ENCODE peak calls at places on chromosomes 1 and 21, in seven cellular contexts. One of them, this sample, is unnamed.

GRCh38 chr1:207239874-207240273 is 81.6 kb upstream of the CD55 start:
- DNase-seq in activated CD8-positive, alpha-beta T cell treated with anti-CD3 and anti-CD28 coated beads for 36 hours: no peak
- DNase-seq in Calu3: no peak
- DNase-seq in GM23338: no peak
- DNase-seq in psoas muscle: no peak
- DNase-seq in lower lobe of right lung: no peak
- DNase-seq in thyroid gland: no peak
- DNase-seq in this sample: no peak

GRCh38 chr1:81142099-81142776 is 658.5 kb upstream of the ADGRL2 start:
- DNase-seq in psoas muscle: no peak
- DNase-seq in GM23338: no peak
- DNase-seq in activated CD8-positive, alpha-beta T cell treated with anti-CD3 and anti-CD28 coated beads for 36 hours: no peak
- DNase-seq in lower lobe of right lung: no peak
- DNase-seq in Calu3: no peak
- DNase-seq in thyroid gland: no peak
- DNase-seq in this sample: no peak

GRCh38 chr1:193479187-193479586 is 292.8 kb upstream of the B3GALT2 start:
- DNase-seq in lower lobe of right lung: no peak
- DNase-seq in Calu3: no peak
- DNase-seq in activated CD8-positive, alpha-beta T cell treated with anti-CD3 and anti-CD28 coated beads for 36 hours: peak
- DNase-seq in psoas muscle: no peak
- DNase-seq in thyroid gland: peak
- DNase-seq in GM23338: no peak
- DNase-seq in this sample: peak

GRCh38 chr1:236258114-236258609 is 23.6 kb downstream of the ERO1B start:
- DNase-seq in lower lobe of right lung: no peak
- DNase-seq in GM23338: no peak
- DNase-seq in psoas muscle: no peak
- DNase-seq in Calu3: no peak
- DNase-seq in activated CD8-positive, alpha-beta T cell treated with anti-CD3 and anti-CD28 coated beads for 36 hours: no peak
- DNase-seq in thyroid gland: no peak
- DNase-seq in this sample: no peak

GRCh38 chr1:234925440-234926251 is 203.0 kb downstream of the TOMM20 start:
- DNase-seq in Calu3: peak
- DNase-seq in psoas muscle: no peak
- DNase-seq in GM23338: peak
- DNase-seq in thyroid gland: peak
- DNase-seq in lower lobe of right lung: no peak
- DNase-seq in activated CD8-positive, alpha-beta T cell treated with anti-CD3 and anti-CD28 coated beads for 36 hours: no peak
- DNase-seq in this sample: no peak

GRCh38 chr1:226305184-226305583 is 3.8 kb downstream of the LIN9 start:
- DNase-seq in GM23338: no peak
- DNase-seq in thyroid gland: no peak
- DNase-seq in activated CD8-positive, alpha-beta T cell treated with anti-CD3 and anti-CD28 coated beads for 36 hours: no peak
- DNase-seq in psoas muscle: no peak
- DNase-seq in lower lobe of right lung: no peak
- DNase-seq in Calu3: no peak
- DNase-seq in this sample: no peak

GRCh38 chr1:2951856-2952255 is 69.4 kb upstream of the ACTRT2 start:
- DNase-seq in GM23338: no peak
- DNase-seq in Calu3: no peak
- DNase-seq in psoas muscle: peak
- DNase-seq in thyroid gland: no peak
- DNase-seq in lower lobe of right lung: peak
- DNase-seq in activated CD8-positive, alpha-beta T cell treated with anti-CD3 and anti-CD28 coated beads for 36 hours: no peak
- DNase-seq in this sample: no peak

GRCh38 chr1:78676347-78676982 is 26.8 kb downstream of the IFI44 start:
- DNase-seq in GM23338: peak
- DNase-seq in lower lobe of right lung: no peak
- DNase-seq in psoas muscle: no peak
- DNase-seq in Calu3: peak
- DNase-seq in thyroid gland: peak
- DNase-seq in activated CD8-positive, alpha-beta T cell treated with anti-CD3 and anti-CD28 coated beads for 36 hours: peak
- DNase-seq in this sample: peak

GRCh38 chr1:244665771-244666217 is 12.9 kb downstream of the DESI2 start:
- DNase-seq in psoas muscle: no peak
- DNase-seq in thyroid gland: no peak
- DNase-seq in lower lobe of right lung: no peak
- DNase-seq in Calu3: no peak
- DNase-seq in activated CD8-positive, alpha-beta T cell treated with anti-CD3 and anti-CD28 coated beads for 36 hours: peak
- DNase-seq in GM23338: no peak
- DNase-seq in this sample: no peak

GRCh38 chr1:227356582-227357228 is 38.4 kb upstream of the CDC42BPA start:
- DNase-seq in GM23338: peak
- DNase-seq in psoas muscle: no peak
- DNase-seq in activated CD8-positive, alpha-beta T cell treated with anti-CD3 and anti-CD28 coated beads for 36 hours: no peak
- DNase-seq in Calu3: peak
- DNase-seq in lower lobe of right lung: no peak
- DNase-seq in thyroid gland: no peak
- DNase-seq in this sample: no peak

GRCh38 chr1:38261574-38261973 is 215.0 kb upstream of the POU3F1 start:
- DNase-seq in GM23338: no peak
- DNase-seq in Calu3: no peak
- DNase-seq in thyroid gland: no peak
- DNase-seq in psoas muscle: peak
- DNase-seq in activated CD8-positive, alpha-beta T cell treated with anti-CD3 and anti-CD28 coated beads for 36 hours: no peak
- DNase-seq in lower lobe of right lung: no peak
- DNase-seq in this sample: no peak

GRCh38 chr1:64472805-64473204 is 2.9 kb downstream of the CACHD1 start:
- DNase-seq in thyroid gland: no peak
- DNase-seq in GM23338: peak
- DNase-seq in psoas muscle: no peak
- DNase-seq in activated CD8-positive, alpha-beta T cell treated with anti-CD3 and anti-CD28 coated beads for 36 hours: no peak
- DNase-seq in Calu3: no peak
- DNase-seq in lower lobe of right lung: no peak
- DNase-seq in this sample: no peak

GRCh38 chr1:107183011-107183410 is 42.2 kb downstream of the NTNG1 start:
- DNase-seq in thyroid gland: no peak
- DNase-seq in lower lobe of right lung: no peak
- DNase-seq in psoas muscle: no peak
- DNase-seq in GM23338: no peak
- DNase-seq in activated CD8-positive, alpha-beta T cell treated with anti-CD3 and anti-CD28 coated beads for 36 hours: no peak
- DNase-seq in Calu3: no peak
- DNase-seq in this sample: no peak

GRCh38 chr1:9293512-9294439 is 1.1 kb downstream of the SPSB1 start:
- DNase-seq in GM23338: peak
- DNase-seq in psoas muscle: peak
- DNase-seq in activated CD8-positive, alpha-beta T cell treated with anti-CD3 and anti-CD28 coated beads for 36 hours: peak
- DNase-seq in thyroid gland: peak
- DNase-seq in Calu3: no peak
- DNase-seq in lower lobe of right lung: no peak
- DNase-seq in this sample: peak

GRCh38 chr1:108719654-108720435 is 7.1 kb downstream of the FNDC7 start:
- DNase-seq in GM23338: no peak
- DNase-seq in thyroid gland: no peak
- DNase-seq in lower lobe of right lung: no peak
- DNase-seq in psoas muscle: no peak
- DNase-seq in Calu3: peak
- DNase-seq in activated CD8-positive, alpha-beta T cell treated with anti-CD3 and anti-CD28 coated beads for 36 hours: no peak
- DNase-seq in this sample: no peak

GRCh38 chr1:55631508-55631907 is 416.3 kb upstream of the USP24 start:
- DNase-seq in activated CD8-positive, alpha-beta T cell treated with anti-CD3 and anti-CD28 coated beads for 36 hours: no peak
- DNase-seq in psoas muscle: no peak
- DNase-seq in GM23338: no peak
- DNase-seq in thyroid gland: no peak
- DNase-seq in Calu3: no peak
- DNase-seq in lower lobe of right lung: no peak
- DNase-seq in this sample: no peak

GRCh38 chr1:164141717-164142268 is 417.2 kb upstream of the PBX1 start:
- DNase-seq in psoas muscle: no peak
- DNase-seq in thyroid gland: no peak
- DNase-seq in lower lobe of right lung: no peak
- DNase-seq in GM23338: no peak
- DNase-seq in activated CD8-positive, alpha-beta T cell treated with anti-CD3 and anti-CD28 coated beads for 36 hours: no peak
- DNase-seq in Calu3: no peak
- DNase-seq in this sample: no peak

GRCh38 chr1:6989506-6990159 is 204.4 kb downstream of the CAMTA1 start:
- DNase-seq in lower lobe of right lung: no peak
- DNase-seq in thyroid gland: no peak
- DNase-seq in GM23338: no peak
- DNase-seq in psoas muscle: no peak
- DNase-seq in Calu3: no peak
- DNase-seq in activated CD8-positive, alpha-beta T cell treated with anti-CD3 and anti-CD28 coated beads for 36 hours: no peak
- DNase-seq in this sample: no peak

GRCh38 chr1:186790101-186790500 is 38.6 kb upstream of the PLA2G4A start:
- DNase-seq in GM23338: no peak
- DNase-seq in Calu3: no peak
- DNase-seq in psoas muscle: no peak
- DNase-seq in lower lobe of right lung: no peak
- DNase-seq in thyroid gland: no peak
- DNase-seq in activated CD8-positive, alpha-beta T cell treated with anti-CD3 and anti-CD28 coated beads for 36 hours: no peak
- DNase-seq in this sample: no peak

GRCh38 chr1:66154394-66154793 is 361.7 kb downstream of the PDE4B start:
- DNase-seq in Calu3: no peak
- DNase-seq in psoas muscle: no peak
- DNase-seq in thyroid gland: peak
- DNase-seq in lower lobe of right lung: no peak
- DNase-seq in activated CD8-positive, alpha-beta T cell treated with anti-CD3 and anti-CD28 coated beads for 36 hours: no peak
- DNase-seq in GM23338: no peak
- DNase-seq in this sample: no peak

DNA sequence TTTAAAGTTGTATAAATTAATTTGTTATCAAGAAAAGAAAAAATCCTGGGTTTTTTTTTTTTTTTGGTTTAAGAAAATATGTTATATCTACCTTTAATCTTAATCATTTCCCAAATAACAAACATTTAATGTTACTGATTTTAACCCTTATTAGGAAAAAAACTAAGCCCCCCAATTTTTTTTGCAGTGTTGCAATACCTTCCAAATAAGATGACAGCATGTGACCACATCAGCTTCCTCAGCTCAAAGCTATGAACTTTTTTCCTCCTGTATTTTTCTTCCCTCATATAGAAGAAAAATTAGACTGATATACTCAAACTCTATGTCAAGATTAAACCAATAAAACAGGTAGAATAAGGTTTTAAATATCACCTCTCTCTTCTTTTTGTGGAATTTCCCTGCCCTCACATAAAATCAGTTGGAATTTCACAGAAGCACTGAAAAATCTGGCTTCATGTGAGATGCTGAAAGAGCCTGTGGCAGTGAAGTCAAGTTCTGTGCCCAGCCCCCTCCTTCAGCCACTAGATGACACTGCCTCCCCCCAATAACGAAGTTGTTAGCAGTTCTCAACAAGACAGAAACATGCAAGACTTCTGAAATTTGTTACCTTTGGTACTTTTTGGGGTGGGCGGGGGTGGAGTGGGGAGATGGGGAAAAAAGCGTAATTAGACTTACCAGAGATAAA is 9.6 kb upstream of the SMYD2 start:
- DNase-seq in psoas muscle: no peak
- DNase-seq in Calu3: no peak
- DNase-seq in activated CD8-positive, alpha-beta T cell treated with anti-CD3 and anti-CD28 coated beads for 36 hours: peak
- DNase-seq in thyroid gland: no peak
- DNase-seq in lower lobe of right lung: no peak
- DNase-seq in GM23338: peak
- DNase-seq in this sample: no peak
- TF ChIP-seq CTCF in psoas muscle: no peak
- TF ChIP-seq CTCF in Calu3: no peak
- TF ChIP-seq CTCF in activated CD8-positive, alpha-beta T cell treated with anti-CD3 and anti-CD28 coated beads for 36 hours: no peak
- TF ChIP-seq CTCF in thyroid gland: no peak
- TF ChIP-seq CTCF in lower lobe of right lung: no peak
- TF ChIP-seq CTCF in GM23338: peak
- TF ChIP-seq CTCF in this sample: peak

GRCh38 chr21:45640888-45641479 is 2.5 kb upstream of the PCBP3 start:
- DNase-seq in lower lobe of right lung: no peak
- DNase-seq in Calu3: no peak
- DNase-seq in activated CD8-positive, alpha-beta T cell treated with anti-CD3 and anti-CD28 coated beads for 36 hours: no peak
- DNase-seq in thyroid gland: no peak
- DNase-seq in psoas muscle: no peak
- DNase-seq in GM23338: peak
- DNase-seq in this sample: no peak
- TF ChIP-seq CTCF in lower lobe of right lung: no peak
- TF ChIP-seq CTCF in Calu3: no peak
- TF ChIP-seq CTCF in activated CD8-positive, alpha-beta T cell treated with anti-CD3 and anti-CD28 coated beads for 36 hours: no peak
- TF ChIP-seq CTCF in thyroid gland: no peak
- TF ChIP-seq CTCF in psoas muscle: no peak
- TF ChIP-seq CTCF in GM23338: no peak
- TF ChIP-seq CTCF in this sample: no peak

DNA sequence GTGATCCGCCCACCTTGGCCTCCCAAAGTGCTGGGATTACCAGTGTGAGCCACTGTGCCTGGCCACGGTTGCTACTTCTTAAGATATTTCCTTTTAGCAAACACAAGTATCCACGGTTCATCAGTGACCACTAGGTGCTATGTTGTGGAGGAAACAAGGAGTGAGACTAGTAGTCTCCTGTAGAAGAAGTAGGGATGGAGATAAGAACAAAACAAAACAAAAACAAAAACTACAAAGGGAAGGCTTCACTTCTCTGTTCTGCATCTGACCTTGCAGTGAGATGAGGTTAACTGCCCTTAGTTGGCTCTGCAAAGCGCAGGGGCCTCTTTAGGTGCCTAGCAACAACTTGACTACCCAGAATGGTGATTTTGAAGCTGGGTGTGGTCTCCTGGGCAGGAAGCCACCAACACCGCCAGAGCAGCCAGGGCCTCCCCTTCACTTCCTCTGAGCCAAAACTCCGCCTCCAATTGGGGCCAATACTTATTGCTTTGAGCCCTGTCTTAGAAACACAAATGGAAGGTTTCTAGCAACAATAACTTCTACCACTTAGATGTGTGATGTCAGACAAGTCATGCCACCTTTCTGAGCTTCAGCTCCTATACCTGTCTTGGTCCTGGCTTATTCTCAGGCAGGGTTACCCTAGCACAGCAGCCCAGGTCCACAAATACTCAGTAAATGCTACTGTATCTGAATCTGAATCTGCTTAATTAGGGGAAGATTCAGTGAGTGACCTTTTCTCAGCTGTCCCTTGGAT is 12.7 kb upstream of the CDC42 start:
- DNase-seq in activated CD8-positive, alpha-beta T cell treated with anti-CD3 and anti-CD28 coated beads for 36 hours: peak
- DNase-seq in lower lobe of right lung: peak
- DNase-seq in GM23338: peak
- DNase-seq in Calu3: peak
- DNase-seq in psoas muscle: peak
- DNase-seq in thyroid gland: peak
- DNase-seq in this sample: peak
- TF ChIP-seq CTCF in activated CD8-positive, alpha-beta T cell treated with anti-CD3 and anti-CD28 coated beads for 36 hours: no peak
- TF ChIP-seq CTCF in lower lobe of right lung: no peak
- TF ChIP-seq CTCF in GM23338: no peak
- TF ChIP-seq CTCF in Calu3: no peak
- TF ChIP-seq CTCF in psoas muscle: no peak
- TF ChIP-seq CTCF in thyroid gland: no peak
- TF ChIP-seq CTCF in this sample: no peak

DNA sequence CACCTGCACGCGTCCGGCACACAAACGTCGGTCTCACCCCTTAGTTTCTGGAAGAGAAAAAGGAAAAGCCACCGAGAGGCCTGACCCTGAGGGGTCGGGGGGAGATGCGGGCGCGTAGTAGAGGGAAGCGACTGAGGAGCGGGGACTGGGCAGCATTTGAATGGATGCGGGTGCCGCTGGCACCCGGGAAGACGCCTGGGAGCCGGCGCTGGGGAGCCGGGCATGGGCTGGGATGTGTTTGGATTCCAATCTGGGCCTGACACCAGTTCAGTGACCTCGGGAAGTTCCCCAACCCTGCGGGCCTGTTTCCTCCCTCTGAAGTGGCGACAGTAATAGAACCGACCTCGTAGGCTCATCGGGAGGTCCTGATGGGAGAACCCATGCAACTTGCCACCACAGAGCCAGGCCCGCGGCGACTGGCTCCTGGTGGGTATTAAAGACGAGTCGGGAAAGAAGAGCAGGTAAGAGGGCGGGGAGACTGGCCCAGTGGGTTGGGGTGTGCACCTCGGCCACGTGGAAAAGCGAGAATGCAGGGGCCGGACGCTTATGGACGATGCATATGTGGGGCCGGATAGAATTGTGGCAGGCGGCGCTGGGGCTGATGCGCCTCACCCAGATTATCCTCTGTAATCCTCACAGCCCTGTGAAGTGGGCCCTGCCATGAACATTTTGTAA is 105.9 kb downstream of the SLC16A1 start:
- DNase-seq in Calu3: no peak
- DNase-seq in lower lobe of right lung: no peak
- DNase-seq in thyroid gland: no peak
- DNase-seq in activated CD8-positive, alpha-beta T cell treated with anti-CD3 and anti-CD28 coated beads for 36 hours: no peak
- DNase-seq in GM23338: peak
- DNase-seq in psoas muscle: no peak
- DNase-seq in this sample: no peak
- TF ChIP-seq CTCF in Calu3: no peak
- TF ChIP-seq CTCF in lower lobe of right lung: no peak
- TF ChIP-seq CTCF in thyroid gland: no peak
- TF ChIP-seq CTCF in activated CD8-positive, alpha-beta T cell treated with anti-CD3 and anti-CD28 coated beads for 36 hours: no peak
- TF ChIP-seq CTCF in GM23338: no peak
- TF ChIP-seq CTCF in psoas muscle: no peak
- TF ChIP-seq CTCF in this sample: no peak

This sample was measured in GM10248.